ENCODE peak calls at places on chromosomes 4 and X, in four cellular contexts. One of them, this sample, is unnamed.

GRCh38 chr4:7425171-7425570 is 9.6 kb downstream of the PSAPL1 start:
- DNase-seq in dorsolateral prefrontal cortex: peak
- DNase-seq in T follicular helper cell: no peak
- DNase-seq in astrocyte of the spinal cord: no peak
- DNase-seq in this sample: no peak

GRCh38 chr4:100362363-100362762 is 155.5 kb downstream of the EMCN start:
- DNase-seq in T follicular helper cell: no peak
- DNase-seq in dorsolateral prefrontal cortex: no peak
- DNase-seq in astrocyte of the spinal cord: no peak
- DNase-seq in this sample: no peak

GRCh38 chr4:19999775-20000414 is 251.8 kb upstream of the SLIT2 start:
- DNase-seq in astrocyte of the spinal cord: no peak
- DNase-seq in T follicular helper cell: no peak
- DNase-seq in dorsolateral prefrontal cortex: no peak
- DNase-seq in this sample: no peak

GRCh38 chrX:10633722-10634121 is 13.3 kb upstream of the MID1 start:
- DNase-seq in astrocyte of the spinal cord: peak
- DNase-seq in dorsolateral prefrontal cortex: peak
- DNase-seq in T follicular helper cell: no peak
- DNase-seq in this sample: peak

GRCh38 chrX:29143756-29144155 is 556.5 kb downstream of the IL1RAPL1 start:
- DNase-seq in astrocyte of the spinal cord: no peak
- DNase-seq in T follicular helper cell: no peak
- DNase-seq in dorsolateral prefrontal cortex: no peak
- DNase-seq in this sample: no peak

GRCh38 chrX:20116087-20116574 is 576 bp downstream of the MAP7D2 start:
- DNase-seq in T follicular helper cell: no peak
- DNase-seq in dorsolateral prefrontal cortex: no peak
- DNase-seq in astrocyte of the spinal cord: no peak
- DNase-seq in this sample: no peak

GRCh38 chr4:91961504-91961903 is 342.3 kb upstream of the GRID2 start:
- DNase-seq in T follicular helper cell: no peak
- DNase-seq in dorsolateral prefrontal cortex: no peak
- DNase-seq in astrocyte of the spinal cord: peak
- DNase-seq in this sample: no peak

GRCh38 chr4:105715692-105716278 is 7.2 kb downstream of the GSTCD start:
- DNase-seq in astrocyte of the spinal cord: peak
- DNase-seq in dorsolateral prefrontal cortex: no peak
- DNase-seq in T follicular helper cell: no peak
- DNase-seq in this sample: no peak

GRCh38 chr4:113497154-113497553 is 264.4 kb downstream of the CAMK2D start:
- DNase-seq in astrocyte of the spinal cord: no peak
- DNase-seq in dorsolateral prefrontal cortex: no peak
- DNase-seq in T follicular helper cell: no peak
- DNase-seq in this sample: no peak

GRCh38 chr4:159216834-159217233 is 114.0 kb downstream of the RAPGEF2 start:
- DNase-seq in T follicular helper cell: no peak
- DNase-seq in astrocyte of the spinal cord: no peak
- DNase-seq in dorsolateral prefrontal cortex: no peak
- DNase-seq in this sample: no peak

GRCh38 chr4:130238121-130238520 is 1142.2 kb downstream of the C4orf33 start:
- DNase-seq in T follicular helper cell: no peak
- DNase-seq in astrocyte of the spinal cord: peak
- DNase-seq in dorsolateral prefrontal cortex: no peak
- DNase-seq in this sample: no peak

GRCh38 chr4:147776600-147777175 is 44.8 kb downstream of the ARHGAP10 start:
- DNase-seq in astrocyte of the spinal cord: no peak
- DNase-seq in T follicular helper cell: no peak
- DNase-seq in dorsolateral prefrontal cortex: no peak
- DNase-seq in this sample: no peak

GRCh38 chrX:33183366-33183765 is 28.0 kb downstream of the DMD start:
- DNase-seq in T follicular helper cell: no peak
- DNase-seq in astrocyte of the spinal cord: peak
- DNase-seq in dorsolateral prefrontal cortex: peak
- DNase-seq in this sample: no peak

GRCh38 chr4:13537011-13537831 is 7.1 kb downstream of the NKX3-2 start:
- DNase-seq in dorsolateral prefrontal cortex: no peak
- DNase-seq in T follicular helper cell: no peak
- DNase-seq in astrocyte of the spinal cord: no peak
- DNase-seq in this sample: no peak

GRCh38 chr4:92864176-92864575 is 560.4 kb downstream of the GRID2 start:
- DNase-seq in T follicular helper cell: no peak
- DNase-seq in dorsolateral prefrontal cortex: no peak
- DNase-seq in astrocyte of the spinal cord: no peak
- DNase-seq in this sample: no peak

GRCh38 chr4:105765690-105766407 is 57.3 kb downstream of the GSTCD start:
- DNase-seq in T follicular helper cell: no peak
- DNase-seq in dorsolateral prefrontal cortex: no peak
- DNase-seq in astrocyte of the spinal cord: peak
- DNase-seq in this sample: no peak

GRCh38 chr4:52718123-52718522 is 33.1 kb downstream of the ERVMER34-1 start:
- DNase-seq in dorsolateral prefrontal cortex: no peak
- DNase-seq in astrocyte of the spinal cord: peak
- DNase-seq in T follicular helper cell: no peak
- DNase-seq in this sample: no peak

GRCh38 chrX:118189628-118190027 is 73.0 kb upstream of the KLHL13 start:
- DNase-seq in dorsolateral prefrontal cortex: no peak
- DNase-seq in astrocyte of the spinal cord: no peak
- DNase-seq in T follicular helper cell: no peak
- DNase-seq in this sample: no peak

GRCh38 chrX:26254436-26254835 is 38.5 kb downstream of the MAGEB5 start:
- DNase-seq in T follicular helper cell: no peak
- DNase-seq in dorsolateral prefrontal cortex: no peak
- DNase-seq in astrocyte of the spinal cord: no peak
- DNase-seq in this sample: no peak

GRCh38 chr4:120218981-120219380 is 152.3 kb upstream of the MAD2L1 start:
- DNase-seq in astrocyte of the spinal cord: peak
- DNase-seq in dorsolateral prefrontal cortex: no peak
- DNase-seq in T follicular helper cell: no peak
- DNase-seq in this sample: no peak

GRCh38 chr4:88320174-88320779 is 35.9 kb upstream of the PPM1K start:
- DNase-seq in T follicular helper cell: no peak
- DNase-seq in astrocyte of the spinal cord: peak
- DNase-seq in dorsolateral prefrontal cortex: no peak
- DNase-seq in this sample: no peak

GRCh38 chr4:67080158-67080557 is 465.1 kb downstream of the CENPC start:
- DNase-seq in astrocyte of the spinal cord: no peak
- DNase-seq in T follicular helper cell: no peak
- DNase-seq in dorsolateral prefrontal cortex: no peak
- DNase-seq in this sample: no peak

GRCh38 chr4:84503495-84504437 is 4.7 kb upstream of the NKX6-1 start:
- DNase-seq in T follicular helper cell: no peak
- DNase-seq in astrocyte of the spinal cord: peak
- DNase-seq in dorsolateral prefrontal cortex: no peak
- DNase-seq in this sample: peak